ENCODE peak calls at places on chromosomes 11 and 22, in five cellular contexts. F is PC-3, P is hepatocyte, U is body of pancreas, O is psoas muscle. J is an unnamed sample.

GRCh38 chr11:17607572-17608570 is 60.8 kb downstream of the OTOG start:
- DNase-seq in O (peak), F (no peak), P (no peak), U (no peak), J (no peak)

GRCh38 chr11:29005401-29005980 is 897.3 kb downstream of the METTL15 start:
- DNase-seq in F (no peak), U (no peak), O (no peak), P (no peak), J (no peak)

GRCh38 chr22:38504731-38505594 is 1.1 kb downstream of the DDX17 start:
- DNase-seq in U (peak), P (peak), F (no peak), O (peak), J (peak)

GRCh38 chr11:59728913-59729312 is 15.3 kb upstream of the OR10V1 start:
- DNase-seq in F (no peak), O (no peak), U (no peak), P (no peak), J (no peak)

GRCh38 chr22:48919187-48919590 is 908.5 kb downstream of the BRD1 start:
- DNase-seq in U (no peak), F (no peak), P (no peak), O (no peak), J (no peak)

GRCh38 chr11:67276821-67277230 is 10.6 kb downstream of the GRK2 start:
- DNase-seq in O (peak), F (no peak), P (no peak), U (no peak), J (no peak)

GRCh38 chr11:35111171-35112055 is 27.6 kb upstream of the CD44 start:
- DNase-seq in P (no peak), U (no peak), F (peak), O (no peak), J (peak)

GRCh38 chr22:23896523-23897186 is 2.5 kb downstream of the MIF start:
- DNase-seq in O (no peak), U (no peak), P (no peak), F (no peak), J (no peak)

GRCh38 chr11:66178183-66178582 is 90.3 kb upstream of the RAB1B start:
- DNase-seq in P (no peak), U (no peak), F (no peak), O (no peak), J (no peak)

GRCh38 chr11:43419460-43419859 is 60.7 kb downstream of the TTC17 start:
- DNase-seq in F (peak), O (no peak), U (peak), P (peak), J (no peak)

GRCh38 chr11:66548774-66549630 is 2.3 kb downstream of the ACTN3 start:
- DNase-seq in U (no peak), F (no peak), P (no peak), O (no peak), J (no peak)

GRCh38 chr22:31154975-31155374 is 5.0 kb upstream of the RNF185 start:
- DNase-seq in F (no peak), U (no peak), O (no peak), P (no peak), J (no peak)
- H3K27ac ChIP-seq in F (no peak), U (no peak), O (no peak), P (no peak), J (no peak)

GRCh38 chr11:128297805-128298204 is 289.6 kb downstream of the ETS1 start:
- DNase-seq in O (no peak), F (no peak), P (no peak), U (no peak), J (no peak)

GRCh38 chr11:128297111-128297651 is 290.2 kb downstream of the ETS1 start:
- DNase-seq in F (no peak), U (no peak), P (no peak), O (no peak), J (no peak)

GRCh38 chr11:128291835-128292234 is 295.5 kb downstream of the ETS1 start:
- DNase-seq in U (no peak), F (peak), O (no peak), P (no peak), J (no peak)

GRCh38 chr11:128294001-128294684 is 293.2 kb downstream of the ETS1 start:
- DNase-seq in P (no peak), F (no peak), U (no peak), O (peak), J (no peak)

GRCh38 chr11:128294685-128295079 is 292.7 kb downstream of the ETS1 start:
- DNase-seq in P (no peak), U (no peak), O (no peak), F (peak), J (no peak)
- H3K27ac ChIP-seq in P (no peak), U (no peak), O (no peak), F (no peak), J (no peak)

GRCh38 chr22:35140879-35141745 is 75.2 kb downstream of the ISX start:
- DNase-seq in P (peak), U (no peak), F (peak), O (no peak), J (peak)
- H3K27ac ChIP-seq in P (no peak), U (no peak), F (no peak), O (no peak), J (no peak)

GRCh38 chr11:62614275-62614674 is 1.2 kb downstream of the ROM1 start:
- DNase-seq in P (peak), O (no peak), U (no peak), F (peak), J (peak)
- H3K27ac ChIP-seq in P (peak), O (peak), U (no peak), F (peak), J (peak)

DNA sequence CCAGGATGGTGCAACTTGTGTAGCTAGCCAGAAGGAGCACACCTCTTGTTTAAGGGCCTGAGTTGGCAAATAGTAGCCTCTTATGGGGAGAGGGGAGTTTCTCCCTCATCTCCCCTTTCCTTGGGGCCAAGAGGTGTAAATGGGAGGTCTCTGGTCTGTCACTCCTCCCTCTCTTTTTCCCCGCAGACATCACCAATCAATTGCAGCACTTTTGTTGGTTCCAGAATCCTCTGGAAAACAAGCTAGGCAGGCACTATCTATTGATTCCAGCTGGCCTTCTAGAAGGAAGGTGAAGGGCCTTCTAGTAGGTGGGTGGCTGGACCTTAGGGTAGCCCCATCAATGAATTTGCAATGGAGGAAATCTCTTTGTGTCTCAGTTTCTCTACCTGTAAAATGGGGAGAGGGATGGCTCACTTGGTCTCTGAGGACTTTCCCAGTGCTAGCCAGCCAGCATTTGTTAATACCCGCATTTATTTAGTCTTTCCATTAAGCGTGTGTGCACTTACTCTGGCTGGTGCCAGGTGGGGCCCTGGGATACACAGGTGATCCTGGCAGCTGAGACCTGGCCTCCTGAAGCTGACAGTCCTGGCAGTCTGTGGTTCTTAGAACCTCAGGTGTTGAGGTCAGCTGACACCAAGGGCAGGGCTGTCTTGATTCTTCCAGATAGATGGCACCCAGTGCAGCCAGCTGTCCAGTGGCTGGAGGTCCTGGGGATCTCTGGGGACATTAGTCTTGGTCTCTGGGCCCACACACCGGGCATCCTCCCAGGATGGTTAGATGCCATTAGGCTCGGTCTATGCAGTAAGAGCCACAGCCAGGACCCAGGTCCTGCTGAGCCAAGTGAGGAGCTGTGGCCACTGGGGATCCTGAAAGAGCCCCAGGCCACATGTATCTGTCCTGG is 51.7 kb downstream of the TSPAN18 start:
- DNase-seq in O (no peak), F (no peak), U (no peak), P (no peak), J (no peak)
- H3K27ac ChIP-seq in O (no peak), F (no peak), U (no peak), P (no peak), J (no peak)

GRCh38 chr11:120776683-120777010 is 247.3 kb upstream of the TBCEL start:
- DNase-seq in P (no peak), U (no peak), O (no peak), F (no peak), J (no peak)
- H3K27ac ChIP-seq in P (no peak), U (no peak), O (no peak), F (no peak), J (no peak)

DNA sequence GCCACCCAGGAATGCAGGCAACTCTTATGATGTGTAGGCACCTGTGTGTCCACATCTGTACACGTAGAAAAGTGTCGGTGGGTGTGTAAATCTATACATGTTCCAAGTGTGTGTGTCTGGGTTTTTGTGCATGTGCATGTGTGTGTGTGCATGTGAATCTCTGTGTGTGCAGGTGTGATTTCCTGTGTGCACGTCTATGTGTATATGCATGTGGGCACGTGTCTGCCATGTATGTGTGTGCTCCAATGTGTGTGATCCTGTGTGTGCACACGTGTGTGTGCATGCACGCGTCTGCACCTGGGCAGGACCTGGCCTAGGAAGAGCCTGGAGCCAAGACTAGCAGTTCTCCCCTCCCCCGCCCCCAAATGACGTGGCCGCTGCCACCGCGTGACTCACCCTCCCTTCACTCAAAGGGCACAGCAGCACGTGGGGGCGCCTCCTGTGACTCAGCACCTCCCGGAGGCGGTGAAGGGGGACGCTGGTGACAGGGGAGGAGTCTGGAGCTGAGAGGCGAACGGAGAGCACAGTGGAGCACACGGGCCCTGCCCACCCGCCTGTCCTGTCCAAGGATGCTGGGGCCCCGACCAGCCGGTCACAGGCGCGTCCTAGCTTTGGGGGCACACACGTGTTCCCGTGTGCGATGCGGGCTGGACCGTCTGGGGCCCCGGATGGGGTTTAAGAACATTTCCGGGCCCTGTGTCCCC is 10.1 kb downstream of the PIM3 start:
- DNase-seq in P (peak), F (peak), O (peak), U (peak), J (peak)
- H3K27ac ChIP-seq in P (peak), F (peak), O (peak), U (peak), J (peak)

DNA sequence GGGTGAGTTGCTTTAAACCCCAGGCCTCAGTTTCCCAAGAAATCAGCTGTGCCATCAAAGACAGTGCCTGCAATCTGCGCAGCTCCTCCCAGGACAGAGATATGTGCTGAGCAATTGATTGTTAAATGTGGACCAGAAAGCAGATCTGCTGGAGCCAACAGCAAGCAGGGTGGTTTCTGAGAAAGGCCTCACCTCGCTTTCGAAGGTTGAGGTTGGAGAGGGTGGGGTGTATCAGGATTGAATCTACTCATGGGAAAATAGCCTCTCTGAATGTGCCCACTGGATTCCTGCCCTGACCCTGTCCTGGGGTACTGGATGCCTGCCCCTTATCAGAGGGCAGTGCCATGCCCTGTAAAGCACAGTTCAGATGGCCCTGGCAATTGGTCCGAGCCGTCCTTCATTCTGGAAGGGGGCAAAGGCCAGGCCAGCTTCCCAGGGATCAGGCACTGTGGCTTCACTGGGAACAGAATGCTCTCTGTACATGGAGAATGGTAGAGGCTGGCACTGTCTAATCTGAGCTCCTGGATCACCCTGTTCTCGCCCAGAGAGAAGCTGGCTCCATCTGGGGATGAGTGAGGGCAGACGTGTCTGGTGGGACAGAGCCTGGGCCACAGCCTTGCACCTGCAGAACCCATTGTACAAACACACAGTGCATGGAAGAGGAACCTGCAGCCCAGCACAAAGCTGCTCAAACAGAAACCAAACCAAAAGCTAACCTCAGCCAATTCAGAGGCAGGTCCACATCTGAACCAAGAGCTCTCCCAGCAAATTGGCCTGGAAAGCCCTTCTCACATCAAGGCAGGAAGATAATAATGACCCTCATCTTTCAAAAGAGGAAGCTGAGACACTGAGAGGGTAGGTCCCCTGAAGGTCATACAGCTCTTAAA is 15.2 kb downstream of the DHCR7 start:
- DNase-seq in U (no peak), F (no peak), O (no peak), P (no peak), J (no peak)
- H3K27ac ChIP-seq in U (no peak), F (no peak), O (no peak), P (peak), J (no peak)

DNA sequence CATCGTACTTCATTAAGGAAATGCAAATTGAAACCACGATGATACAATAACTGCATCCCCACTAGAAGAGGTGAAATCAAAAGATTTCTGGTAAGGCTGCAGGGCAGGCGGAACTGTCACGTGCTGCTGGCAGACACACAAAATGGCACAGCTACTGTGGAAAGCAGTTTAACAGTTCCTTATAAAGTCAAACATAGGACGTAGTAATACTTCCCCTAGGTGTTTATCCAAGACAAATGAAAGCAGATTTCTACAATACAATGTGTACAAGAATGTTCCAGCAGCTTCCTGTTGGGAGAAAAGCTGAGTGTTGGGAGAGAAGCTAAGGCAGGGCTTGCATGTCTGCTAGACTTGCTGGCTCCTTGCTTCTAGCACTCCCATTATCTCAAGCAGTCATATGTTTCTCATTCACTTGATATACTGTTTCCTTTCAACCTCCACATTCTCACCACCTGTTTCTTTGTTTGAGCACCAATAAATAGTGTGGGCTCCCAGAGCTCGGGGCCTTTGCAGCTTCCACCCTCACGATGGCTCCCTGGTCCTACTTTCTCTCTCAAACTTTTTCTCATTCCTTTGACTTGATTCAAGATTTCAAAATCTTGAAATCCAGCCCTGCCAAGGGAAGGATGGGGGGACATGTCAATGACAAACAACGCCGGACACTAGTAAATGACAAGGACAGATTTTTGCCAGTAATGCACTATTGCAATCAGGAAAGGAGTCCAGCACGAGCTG is 21.3 kb upstream of the IL17RA start:
- DNase-seq in O (no peak), P (peak), F (no peak), U (no peak), J (no peak)
- H3K27ac ChIP-seq in O (no peak), P (no peak), F (no peak), U (no peak), J (no peak)

J was measured in PC-9.